ENCODE peak calls at places on chromosomes 16 and 17, in eight cellular contexts. E is uterus, W is stomach, U is esophagus muscularis mucosa, L is transverse colon, R is Peyer's patch, B is K562, X is heart left ventricle. O is an unnamed sample.

GRCh38 chr17:42969006-42969581 is 4.8 kb upstream of the AARSD1 start:
- DNase-seq in E (no peak), W (no peak), U (no peak), L (no peak), R (no peak), B (peak; percentile 14), X (no peak), O (no peak)

GRCh38 chr16:75130150-75130771 is 13.7 kb upstream of the LDHD start:
- DNase-seq in E (no peak), W (no peak), U (no peak), L (no peak), R (no peak), B (no peak), X (no peak), O (no peak)

GRCh38 chr17:77579131-77579530 is 379.4 kb upstream of the TNRC6C start:
- DNase-seq in E (no peak), W (no peak), U (no peak), L (no peak), R (peak; percentile 29), B (no peak), X (no peak), O (no peak)

GRCh38 chr16:75305364-75306101 is 54.1 kb upstream of the BCAR1 start:
- DNase-seq in E (peak; percentile 92), W (peak; percentile 78), U (no peak), L (peak; percentile 90), R (peak; percentile 94), B (peak; percentile 80), X (peak; percentile 62), O (peak; percentile 95)

GRCh38 chr17:64767269-64767997 is 105.3 kb upstream of the SMURF2 start:
- DNase-seq in E (no peak), W (no peak), U (peak; percentile 81), L (no peak), R (no peak), B (no peak), X (no peak), O (no peak)

GRCh38 chr16:53091508-53092211 is 36.9 kb downstream of the CHD9 start:
- DNase-seq in E (peak; percentile 77), W (peak; percentile 27), U (no peak), L (peak; percentile 42), R (peak; percentile 60), B (no peak), X (peak; percentile 73), O (peak; percentile 68)

GRCh38 chr17:44933824-44934744 is 13.5 kb downstream of the KIF18B start:
- DNase-seq in E (no peak), W (no peak), U (no peak), L (no peak), R (no peak), B (no peak), X (no peak), O (no peak)

GRCh38 chr17:75078097-75079022 is 9.4 kb upstream of the SLC16A5 start:
- DNase-seq in E (no peak), W (no peak), U (no peak), L (peak; percentile 49), R (no peak), B (no peak), X (no peak), O (peak; percentile 55)

GRCh38 chr16:66925322-66925840 is at the start of gene RRAD:
- DNase-seq in E (peak; percentile 80), W (no peak), U (no peak), L (peak; percentile 56), R (no peak), B (peak; percentile 38), X (peak; percentile 80), O (peak; percentile 48)

GRCh38 chr17:50270430-50271172 is 3.7 kb upstream of the TMEM92 start:
- DNase-seq in E (peak; percentile 75), W (peak; percentile 27), U (no peak), L (peak; percentile 19), R (peak; percentile 53), B (peak; percentile 5), X (no peak), O (no peak)

GRCh38 chr16:29927523-29927905 is 1.5 kb upstream of the KCTD13 start:
- DNase-seq in E (no peak), W (no peak), U (no peak), L (no peak), R (no peak), B (no peak), X (no peak), O (no peak)

GRCh38 chr17:57404073-57404472 is 147.8 kb downstream of the MSI2 start:
- DNase-seq in E (no peak), W (no peak), U (no peak), L (no peak), R (no peak), B (no peak), X (no peak), O (no peak)

GRCh38 chr17:9890124-9890523 is 14.9 kb downstream of the RCVRN start:
- DNase-seq in E (no peak), W (no peak), U (no peak), L (no peak), R (no peak), B (peak; percentile 54), X (no peak), O (no peak)

GRCh38 chr16:9225527-9226316 is 134.3 kb downstream of the HAPSTR1 start:
- DNase-seq in E (no peak), W (no peak), U (no peak), L (no peak), R (no peak), B (peak; percentile 29), X (no peak), O (no peak)

GRCh38 chr17:63701477-63702222 is 1.7 kb upstream of the LIMD2 start:
- DNase-seq in E (no peak), W (peak; percentile 41), U (no peak), L (peak; percentile 49), R (peak; percentile 91), B (peak; percentile 37), X (peak; percentile 46), O (no peak)

DNA sequence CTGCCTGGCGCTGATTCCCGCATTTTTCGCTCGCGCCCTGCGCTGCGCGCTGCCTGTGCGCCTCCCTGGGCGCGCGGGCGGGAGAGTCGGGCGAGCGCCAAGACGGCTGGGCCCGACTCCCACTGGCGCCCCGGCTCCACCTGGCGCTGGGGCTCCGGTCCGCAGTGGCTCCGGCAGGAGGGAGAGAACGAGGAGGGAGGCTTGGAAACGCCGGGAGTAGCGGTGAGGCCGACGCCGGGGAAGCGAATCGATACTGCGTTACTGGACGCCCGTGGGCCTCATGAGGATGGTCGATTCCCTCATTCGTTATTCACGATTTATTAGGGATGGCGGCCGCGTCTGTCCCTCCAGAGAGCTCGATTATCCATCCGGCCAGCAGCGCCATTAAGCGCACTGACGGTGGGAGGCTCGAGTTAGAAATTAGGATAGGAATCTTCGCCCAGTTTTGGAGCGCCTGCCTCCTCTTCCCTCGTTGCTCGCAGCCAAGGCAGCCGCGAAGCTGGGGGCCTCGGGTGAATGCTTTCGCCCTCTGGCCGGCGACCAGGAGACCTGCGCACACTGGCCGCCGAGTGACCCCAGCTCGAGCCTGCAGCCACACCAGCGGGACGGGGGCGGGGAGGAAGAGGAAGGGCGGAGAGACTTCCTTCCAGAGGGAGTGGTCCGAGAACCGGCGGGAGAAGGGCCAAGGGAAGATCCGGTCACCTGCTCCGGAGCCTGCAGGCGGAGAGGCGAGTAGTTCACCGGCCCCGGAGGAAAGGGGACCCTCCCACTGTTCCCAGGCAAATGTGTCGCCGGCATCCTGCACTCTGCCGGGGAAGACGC is 1.3 kb upstream of the PCGF2 start:
- DNase-seq in E (peak; percentile 91), W (peak; percentile 81), U (peak; percentile 96), L (peak; percentile 84), R (peak; percentile 88), B (peak; percentile 83), X (peak; percentile 95), O (peak; percentile 91)
- TF ChIP-seq POLR2A in E (peak; percentile 75), W (no peak), U (peak; percentile 50), L (peak; percentile 81), R (peak; percentile 77), B (peak; percentile 93), X (peak; percentile 64), O (peak; percentile 36)

DNA sequence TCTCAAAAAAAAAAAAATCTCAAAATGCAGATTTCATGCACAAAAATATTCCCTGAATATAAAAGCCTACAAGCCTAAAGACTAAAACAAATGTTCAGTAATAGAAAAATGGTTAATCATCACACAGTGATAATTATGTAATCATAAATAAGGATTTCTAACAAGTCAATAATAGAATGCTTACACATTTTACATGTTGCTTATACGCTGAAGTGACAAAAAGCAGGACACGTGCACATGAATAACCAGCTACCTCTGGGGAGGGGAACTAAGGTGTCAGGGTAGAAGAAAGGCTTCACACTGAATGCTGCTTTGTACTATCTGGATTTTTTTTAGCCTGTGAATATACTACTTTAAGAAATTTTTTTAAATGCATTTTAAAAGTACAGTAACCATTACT is 31.1 kb downstream of the HEATR6 start:
- DNase-seq in E (no peak), W (no peak), U (no peak), L (no peak), R (no peak), B (no peak), X (no peak), O (no peak)
- H3K36me3 ChIP-seq in E (peaks cover 3% of the 10 kb centered on the region), W (peaks cover 99% of the 10 kb centered on the region), U (peaks cover 78% of the 10 kb centered on the region), L (no peaks in the 10 kb centered on the region), R (no peaks in the 10 kb centered on the region), B (peaks cover 80% of the 10 kb centered on the region), X (peaks cover 96% of the 10 kb centered on the region), O (peaks cover 95% of the 10 kb centered on the region)

DNA sequence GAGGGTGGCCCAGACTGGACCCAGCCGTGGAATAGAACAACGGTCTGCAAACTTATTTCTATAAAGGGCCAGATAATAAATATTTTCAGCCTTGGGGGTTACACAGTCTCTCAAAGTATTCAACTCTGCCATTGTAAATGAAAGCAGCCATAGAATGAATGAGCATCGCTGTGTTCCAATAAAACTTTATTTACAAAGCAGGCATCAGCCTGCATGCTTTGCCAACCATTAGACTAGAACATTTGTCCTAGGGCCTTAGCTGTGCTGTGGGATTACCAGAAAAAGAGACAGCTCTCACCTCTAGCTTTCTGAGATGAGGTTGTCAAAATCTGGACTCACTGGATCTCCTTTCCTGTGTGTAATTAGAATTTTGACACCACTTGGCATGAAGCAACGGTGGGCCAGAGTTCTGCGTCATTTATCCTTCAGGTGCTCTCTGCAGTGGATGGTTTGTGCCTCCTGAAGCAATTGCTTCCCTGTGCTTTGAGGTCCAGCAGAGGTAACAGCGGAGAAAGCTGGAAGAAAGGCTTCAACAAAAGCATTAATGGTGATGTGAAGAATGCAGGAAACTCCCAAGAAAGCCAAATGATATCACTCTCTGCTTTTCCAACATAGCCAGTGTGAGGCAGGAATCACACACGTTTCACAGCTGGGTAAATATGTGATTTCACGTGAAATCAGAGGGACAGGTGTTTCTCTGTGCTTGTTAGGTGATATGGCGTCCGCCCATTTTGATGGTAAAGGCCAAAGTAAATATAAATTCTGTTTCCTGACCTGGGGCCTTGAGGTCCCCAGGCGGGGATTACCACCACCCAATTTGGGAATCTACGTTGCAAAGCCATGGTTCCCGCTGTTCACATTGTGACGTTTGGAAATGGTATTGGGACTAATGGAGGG is 148.4 kb downstream of the PITPNC1 start:
- DNase-seq in E (no peak), W (peak; percentile 35), U (no peak), L (no peak), R (peak; percentile 6), B (no peak), X (no peak), O (no peak)
- TF ChIP-seq POLR2A in E (no peak), W (no peak), U (no peak), L (no peak), R (no peak), B (no peak), X (no peak), O (no peak)

DNA sequence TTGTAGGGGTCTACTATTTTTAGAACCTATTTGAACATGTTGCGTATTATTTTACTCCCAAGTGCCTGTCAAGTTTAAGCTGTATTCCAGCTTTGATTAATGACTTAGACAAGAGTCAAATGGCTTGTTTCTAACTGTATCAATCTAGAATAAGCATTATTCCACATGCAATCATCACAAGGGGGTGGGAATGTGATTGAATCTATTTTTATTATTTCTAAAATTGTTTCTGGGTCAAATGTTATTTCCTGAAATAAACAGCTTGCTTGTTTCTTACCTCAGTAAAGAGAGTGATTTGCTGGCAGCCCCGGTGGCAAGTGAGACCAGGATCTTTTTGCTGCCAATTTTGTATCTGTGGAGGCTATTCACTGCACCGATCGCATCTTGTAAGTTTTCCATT is 21.5 kb downstream of the MARF1 start:
- DNase-seq in E (no peak), W (no peak), U (no peak), L (no peak), R (no peak), B (no peak), X (no peak), O (no peak)
- H3K36me3 ChIP-seq in E (no peaks in the 10 kb centered on the region), W (peaks cover 97% of the 10 kb centered on the region), U (peaks cover 63% of the 10 kb centered on the region), L (no peaks in the 10 kb centered on the region), R (peaks cover 9% of the 10 kb centered on the region), B (peaks cover 86% of the 10 kb centered on the region), X (peaks cover 64% of the 10 kb centered on the region), O (no peaks in the 10 kb centered on the region)

O was measured in adrenal gland.